ENCODE peak calls at places on chromosome 14, in six cellular contexts. One of them, this sample, is unnamed.

GRCh38 chr14:79354336-79354735 is 857.0 kb downstream of the DIO2 start:
- DNase-seq in Daoy: no peak
- DNase-seq in iris pigment epithelial cell: peak
- DNase-seq in GOT3: no peak
- DNase-seq in substantia nigra: no peak
- DNase-seq in naive thymus-derived CD4-positive, alpha-beta T cell: no peak
- DNase-seq in this sample: no peak

GRCh38 chr14:104283197-104284106 is 145.1 kb downstream of the KIF26A start:
- DNase-seq in Daoy: no peak
- DNase-seq in naive thymus-derived CD4-positive, alpha-beta T cell: no peak
- DNase-seq in iris pigment epithelial cell: no peak
- DNase-seq in GOT3: no peak
- DNase-seq in substantia nigra: no peak
- DNase-seq in this sample: no peak

GRCh38 chr14:54116972-54117371 is 160.3 kb upstream of the BMP4 start:
- DNase-seq in substantia nigra: no peak
- DNase-seq in GOT3: no peak
- DNase-seq in naive thymus-derived CD4-positive, alpha-beta T cell: no peak
- DNase-seq in iris pigment epithelial cell: peak
- DNase-seq in Daoy: peak
- DNase-seq in this sample: no peak

GRCh38 chr14:22535916-22536315 is 53.1 kb downstream of the DAD1 start:
- DNase-seq in GOT3: no peak
- DNase-seq in Daoy: no peak
- DNase-seq in naive thymus-derived CD4-positive, alpha-beta T cell: no peak
- DNase-seq in substantia nigra: no peak
- DNase-seq in iris pigment epithelial cell: no peak
- DNase-seq in this sample: no peak

GRCh38 chr14:23565626-23566025 is 2.0 kb downstream of the AP1G2 start:
- DNase-seq in substantia nigra: no peak
- DNase-seq in naive thymus-derived CD4-positive, alpha-beta T cell: no peak
- DNase-seq in Daoy: no peak
- DNase-seq in GOT3: no peak
- DNase-seq in iris pigment epithelial cell: no peak
- DNase-seq in this sample: no peak

GRCh38 chr14:68305738-68306137 is 486.2 kb downstream of the RAD51B start:
- DNase-seq in Daoy: no peak
- DNase-seq in iris pigment epithelial cell: no peak
- DNase-seq in substantia nigra: no peak
- DNase-seq in GOT3: no peak
- DNase-seq in naive thymus-derived CD4-positive, alpha-beta T cell: no peak
- DNase-seq in this sample: no peak

GRCh38 chr14:93094121-93094918 is 21.4 kb downstream of the ITPK1 start:
- DNase-seq in iris pigment epithelial cell: no peak
- DNase-seq in substantia nigra: no peak
- DNase-seq in Daoy: no peak
- DNase-seq in GOT3: no peak
- DNase-seq in naive thymus-derived CD4-positive, alpha-beta T cell: no peak
- DNase-seq in this sample: no peak

GRCh38 chr14:90381999-90382451 is 14.8 kb upstream of the CALM1 start:
- DNase-seq in GOT3: no peak
- DNase-seq in iris pigment epithelial cell: no peak
- DNase-seq in substantia nigra: no peak
- DNase-seq in naive thymus-derived CD4-positive, alpha-beta T cell: no peak
- DNase-seq in Daoy: no peak
- DNase-seq in this sample: no peak

GRCh38 chr14:92961567-92961855 is 38.6 kb downstream of the CHGA start:
- DNase-seq in substantia nigra: no peak
- DNase-seq in naive thymus-derived CD4-positive, alpha-beta T cell: no peak
- DNase-seq in Daoy: no peak
- DNase-seq in GOT3: no peak
- DNase-seq in iris pigment epithelial cell: no peak
- DNase-seq in this sample: no peak

GRCh38 chr14:91232052-91232451 is 12.5 kb downstream of the GPR68 start:
- DNase-seq in Daoy: no peak
- DNase-seq in GOT3: no peak
- DNase-seq in substantia nigra: no peak
- DNase-seq in iris pigment epithelial cell: no peak
- DNase-seq in naive thymus-derived CD4-positive, alpha-beta T cell: no peak
- DNase-seq in this sample: no peak

GRCh38 chr14:36514278-36515104 is 5.5 kb downstream of the NKX2-1 start:
- DNase-seq in iris pigment epithelial cell: no peak
- DNase-seq in Daoy: peak
- DNase-seq in GOT3: no peak
- DNase-seq in naive thymus-derived CD4-positive, alpha-beta T cell: no peak
- DNase-seq in substantia nigra: no peak
- DNase-seq in this sample: no peak

GRCh38 chr14:68598621-68599447 is 194.0 kb downstream of the ZFP36L1 start:
- DNase-seq in iris pigment epithelial cell: peak
- DNase-seq in GOT3: no peak
- DNase-seq in substantia nigra: no peak
- DNase-seq in naive thymus-derived CD4-positive, alpha-beta T cell: no peak
- DNase-seq in Daoy: peak
- DNase-seq in this sample: no peak

GRCh38 chr14:30681752-30682355 is 59.7 kb downstream of the SCFD1 start:
- DNase-seq in naive thymus-derived CD4-positive, alpha-beta T cell: no peak
- DNase-seq in substantia nigra: no peak
- DNase-seq in iris pigment epithelial cell: peak
- DNase-seq in GOT3: no peak
- DNase-seq in Daoy: no peak
- DNase-seq in this sample: no peak

GRCh38 chr14:32576088-32576795 is 247.1 kb downstream of the AKAP6 start:
- DNase-seq in substantia nigra: peak
- DNase-seq in iris pigment epithelial cell: peak
- DNase-seq in naive thymus-derived CD4-positive, alpha-beta T cell: peak
- DNase-seq in GOT3: peak
- DNase-seq in Daoy: peak
- DNase-seq in this sample: peak